ENCODE peak calls at places on chromosomes 12 and 14, in eight cellular contexts. Z is CD8-positive, alpha-beta T cell; G is lung; J is HFF-Myc; A is HFFc6; E is prostate gland; L is GM12865; K is brain microvascular endothelial cell. C is an unnamed sample.

GRCh38 chr14:68972507-68973272 is 6.4 kb downstream of the ACTN1 start:
- DNase-seq in J (no peak), L (no peak), A (no peak), G (no peak), E (no peak), K (no peak), Z (no peak), C (no peak)

GRCh38 chr12:25904442-25904841 is 54.0 kb upstream of the RASSF8 start:
- DNase-seq in Z (no peak), L (no peak), J (no peak), K (peak), A (peak), E (no peak), G (no peak), C (no peak)

GRCh38 chr12:53122961-53123468 is 19.7 kb downstream of the SOAT2 start:
- DNase-seq in E (no peak), Z (no peak), J (peak), L (no peak), G (no peak), K (no peak), A (no peak), C (no peak)

GRCh38 chr14:91870001-91870400 is 2.7 kb upstream of the TC2N start:
- DNase-seq in E (no peak), G (no peak), J (no peak), Z (peak), K (no peak), L (no peak), A (no peak), C (no peak)

GRCh38 chr14:58245562-58245961 is 919 bp downstream of the PSMA3 start:
- DNase-seq in G (no peak), Z (no peak), K (no peak), A (no peak), E (no peak), L (no peak), J (no peak), C (no peak)

GRCh38 chr12:107822356-107822755 is 47.9 kb downstream of the ASCL4 start:
- DNase-seq in L (no peak), E (no peak), J (no peak), G (peak), Z (no peak), A (no peak), K (no peak), C (no peak)

GRCh38 chr12:99427104-99427503 is 220.4 kb upstream of the GARIN6 start:
- DNase-seq in K (no peak), Z (no peak), G (no peak), J (no peak), L (peak), A (no peak), E (no peak), C (peak)

GRCh38 chr14:94153750-94154350 is 20.3 kb upstream of the PPP4R4 start:
- DNase-seq in E (no peak), L (no peak), K (no peak), G (no peak), J (no peak), A (no peak), Z (no peak), C (no peak)

GRCh38 chr14:61102549-61103466 is 121.8 kb downstream of the SLC38A6 start:
- DNase-seq in E (peak), J (no peak), G (no peak), L (peak), A (no peak), K (no peak), Z (no peak), C (no peak)

GRCh38 chr14:60514378-60515243 is 5.7 kb downstream of the SIX6 start:
- DNase-seq in K (no peak), A (no peak), Z (no peak), J (no peak), E (no peak), G (no peak), L (no peak), C (no peak)

GRCh38 chr14:22907429-22907828 is 11.5 kb downstream of the RBM23 start:
- DNase-seq in J (no peak), L (no peak), Z (no peak), G (no peak), E (no peak), K (no peak), A (no peak), C (no peak)

GRCh38 chr12:121663610-121663929 is 5.9 kb downstream of the MORN3 start:
- DNase-seq in K (no peak), Z (no peak), L (no peak), J (no peak), A (no peak), G (no peak), E (no peak), C (no peak)

GRCh38 chr12:112013601-112014402 is 576 bp downstream of the ERP29 start:
- DNase-seq in E (peak), A (peak), L (peak), Z (peak), K (peak), J (peak), G (peak), C (peak)
- TF ChIP-seq CTCF in E (peak), A (peak), L (no peak), Z (peak), K (no peak), J (no peak), G (no peak), C (no peak)

DNA sequence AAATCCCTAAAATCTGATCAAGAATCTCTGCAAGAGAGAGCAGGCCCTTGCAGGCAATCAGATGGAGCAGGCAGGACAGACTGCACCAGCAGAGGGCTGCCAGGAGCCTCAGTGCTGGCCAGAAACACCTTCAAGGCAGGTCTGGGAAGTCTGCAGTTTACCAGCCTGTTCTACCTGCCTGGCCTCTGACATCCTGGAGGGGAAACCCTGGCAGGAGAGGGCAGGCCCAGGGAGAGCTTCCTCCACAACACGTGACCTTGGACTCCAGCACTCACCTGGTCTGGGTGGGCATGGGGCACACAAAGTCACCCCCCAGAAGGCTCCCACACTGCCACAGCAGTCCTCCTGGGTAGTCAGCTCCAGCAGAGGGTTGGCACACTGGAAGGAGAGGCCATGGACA is 56.0 kb downstream of the ISCA2 start:
- DNase-seq in Z (no peak), G (no peak), J (no peak), K (no peak), L (no peak), A (no peak), E (peak), C (no peak)
- TF ChIP-seq CTCF in Z (no peak), G (no peak), J (peak), K (peak), L (no peak), A (peak), E (peak), C (peak)

GRCh38 chr12:32586390-32586789 is 92.7 kb upstream of the DNM1L start:
- DNase-seq in K (peak), J (peak), L (no peak), G (no peak), E (no peak), Z (no peak), A (no peak), C (no peak)
- TF ChIP-seq CTCF in K (no peak), J (no peak), L (no peak), G (no peak), E (no peak), Z (no peak), A (no peak), C (no peak)

GRCh38 chr14:95979339-95980042 is 59.7 kb upstream of the C14orf132 start:
- DNase-seq in E (no peak), L (no peak), A (no peak), K (no peak), J (no peak), G (no peak), Z (no peak), C (no peak)
- TF ChIP-seq CTCF in E (no peak), L (peak), A (peak), K (no peak), J (no peak), G (no peak), Z (no peak), C (peak)

DNA sequence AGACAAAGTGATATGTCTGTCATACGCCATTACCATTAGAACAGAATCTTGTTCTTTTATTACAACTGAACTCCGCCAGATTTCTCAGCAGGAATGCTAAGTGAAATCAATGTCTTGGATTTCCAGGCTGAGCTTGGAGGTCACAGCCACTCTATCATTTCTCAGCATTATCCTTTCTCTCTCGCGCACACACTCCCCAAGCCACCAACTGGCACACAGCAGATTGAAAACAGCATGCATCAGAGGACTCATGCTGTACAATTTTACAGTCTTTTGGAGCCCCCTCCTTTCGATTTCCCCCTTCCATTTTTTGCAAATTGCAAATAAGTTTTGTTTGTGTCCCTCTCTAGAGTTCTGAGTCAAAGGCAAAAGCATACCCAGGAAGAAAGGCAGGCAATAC is 348.5 kb downstream of the SOX5 start:
- DNase-seq in E (no peak), A (no peak), G (no peak), L (no peak), Z (no peak), K (no peak), J (no peak), C (no peak)
- TF ChIP-seq CTCF in E (no peak), A (no peak), G (no peak), L (no peak), Z (no peak), K (no peak), J (no peak), C (no peak)

GRCh38 chr14:51242545-51243490 is 2.8 kb downstream of the TMX1 start:
- DNase-seq in E (no peak), J (no peak), L (peak), A (no peak), K (no peak), G (no peak), Z (no peak), C (no peak)
- TF ChIP-seq CTCF in E (no peak), J (no peak), L (no peak), A (peak), K (peak), G (no peak), Z (no peak), C (peak)

DNA sequence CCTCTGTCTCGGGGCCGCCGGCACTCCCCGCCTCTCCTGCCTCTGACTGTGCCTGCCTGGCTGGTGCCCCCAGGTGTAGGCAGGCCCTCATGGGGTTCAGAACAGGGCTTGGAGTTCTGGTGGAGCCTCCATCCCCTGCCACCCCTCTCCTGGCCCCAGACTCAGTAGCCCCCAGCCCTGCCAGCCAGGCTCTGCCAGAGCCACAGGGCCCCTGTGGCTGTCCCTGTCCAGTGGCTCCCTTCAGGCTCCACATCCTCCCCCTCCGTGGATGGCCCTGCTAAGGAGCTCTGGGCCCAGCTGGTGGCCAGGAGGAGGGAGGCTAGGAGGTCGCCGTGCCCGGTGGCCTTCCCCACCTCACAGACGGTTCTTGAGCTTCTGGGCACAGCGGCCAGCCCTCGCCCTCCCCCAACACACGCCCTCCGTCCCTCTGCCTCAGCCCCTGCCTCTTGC is 12.5 kb downstream of the TRMT61A start:
- DNase-seq in L (no peak), K (no peak), Z (no peak), J (no peak), E (no peak), G (no peak), A (no peak), C (no peak)
- TF ChIP-seq CTCF in L (no peak), K (no peak), Z (no peak), J (no peak), E (no peak), G (no peak), A (no peak), C (no peak)

DNA sequence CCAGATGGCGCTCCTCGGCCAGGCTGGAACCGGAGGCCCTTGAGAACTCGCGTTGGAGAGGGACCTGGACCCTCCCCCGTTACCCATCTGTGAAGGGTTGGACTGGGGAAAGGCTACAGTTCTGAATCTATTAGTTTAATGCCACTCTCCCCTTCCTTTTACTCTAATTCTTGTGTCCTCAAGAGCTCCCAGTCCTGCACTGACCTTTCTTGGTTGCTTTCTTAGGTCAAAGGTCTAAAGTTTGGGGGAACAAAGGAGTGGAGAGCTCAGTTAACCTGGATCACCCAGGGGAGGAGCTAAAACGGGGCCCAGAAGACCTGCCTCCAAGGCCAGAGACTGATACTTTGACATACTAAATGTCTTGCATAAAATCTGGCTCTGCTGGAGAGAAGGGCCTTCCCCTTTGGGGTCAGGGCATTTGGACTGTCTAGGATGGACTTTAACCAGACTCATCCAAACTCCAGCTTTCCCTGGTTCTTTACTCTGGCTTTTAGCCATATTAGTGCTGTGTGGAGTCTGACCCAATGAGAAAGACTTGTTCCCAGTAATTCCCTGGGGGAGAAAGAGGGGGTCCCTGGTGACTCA is 923 bp upstream of the MLF2 start:
- DNase-seq in A (no peak), E (no peak), K (no peak), G (no peak), L (no peak), Z (no peak), J (no peak), C (no peak)
- TF ChIP-seq CTCF in A (peak), E (no peak), K (no peak), G (no peak), L (peak), Z (no peak), J (no peak), C (peak)